ENCODE peak calls at places on chromosome 1, in seven cellular contexts. N is GM20000, S is Panc1, O is HFF-Myc, Y is neural crest cell, C is AG04449, U is uterus. M is an unnamed sample.

GRCh38 chr1:209527993-209528392 is 55.5 kb upstream of the CAMK1G start:
- DNase-seq in C (no peak), S (no peak), N (no peak), Y (no peak), U (no peak), O (no peak), M (no peak)

GRCh38 chr1:19391596-19391981 is 79.5 kb downstream of the SLC66A1 start:
- DNase-seq in N (peak; percentile 26), C (no peak), U (no peak), O (no peak), Y (no peak), S (no peak), M (no peak)

GRCh38 chr1:1755426-1755825 is 22.8 kb downstream of the NADK start:
- DNase-seq in U (no peak), C (no peak), N (no peak), O (no peak), S (no peak), Y (no peak), M (no peak)

GRCh38 chr1:40316595-40317393 is at the start of gene COL9A2:
- DNase-seq in C (no peak), U (no peak), S (no peak), N (peak; percentile 82), Y (peak; percentile 44), O (no peak), M (no peak)

GRCh38 chr1:92486251-92487077 is at the start of gene GFI1:
- DNase-seq in U (no peak), Y (peak; percentile 40), N (peak; percentile 77), O (no peak), C (no peak), S (no peak), M (no peak)

GRCh38 chr1:17404034-17404671 is 32.2 kb downstream of the PADI6 start:
- DNase-seq in N (no peak), O (no peak), S (no peak), U (no peak), Y (no peak), C (no peak), M (no peak)

GRCh38 chr1:223819730-223820514 is 25.8 kb downstream of the TP53BP2 start:
- DNase-seq in C (no peak), N (no peak), Y (no peak), S (no peak), O (no peak), U (no peak), M (peak; percentile 47)

GRCh38 chr1:8004803-8005573 is 21.1 kb downstream of the ERRFI1 start:
- DNase-seq in S (no peak), O (peak; percentile 36), C (peak; percentile 89), U (peak; percentile 92), Y (no peak), N (no peak), M (peak; percentile 90)

GRCh38 chr1:203228670-203229069 is 803 bp downstream of the CHIT1 start:
- DNase-seq in C (no peak), N (no peak), O (no peak), U (no peak), S (no peak), Y (no peak), M (no peak)

GRCh38 chr1:179823693-179824092 is 53.9 kb downstream of the TOR1AIP2 start:
- DNase-seq in C (no peak), S (no peak), Y (no peak), N (no peak), U (no peak), O (no peak), M (no peak)

GRCh38 chr1:19251305-19252196 is at the start of the genes EMC1 and MRTO4:
- DNase-seq in S (peak; percentile 47), U (peak; percentile 88), N (peak; percentile 93), Y (peak; percentile 91), O (peak; percentile 45), C (no peak), M (peak; percentile 15)

GRCh38 chr1:113975211-113975895 is 3.9 kb upstream of the OLFML3 start:
- DNase-seq in N (no peak), Y (no peak), C (no peak), U (no peak), S (no peak), O (no peak), M (no peak)

GRCh38 chr1:234631721-234632125 is 21.7 kb upstream of the IRF2BP2 start:
- DNase-seq in N (no peak), Y (no peak), C (no peak), S (no peak), O (no peak), U (no peak), M (peak; percentile 60)

GRCh38 chr1:234629026-234629425 is 19.0 kb upstream of the IRF2BP2 start:
- DNase-seq in N (no peak), U (no peak), O (no peak), C (no peak), S (no peak), Y (no peak), M (no peak)

GRCh38 chr1:234638832-234639799 is 29.1 kb upstream of the IRF2BP2 start:
- DNase-seq in N (no peak), U (no peak), S (no peak), O (no peak), C (no peak), Y (no peak), M (no peak)

GRCh38 chr1:234632225-234632624 is 22.2 kb upstream of the IRF2BP2 start:
- DNase-seq in U (no peak), S (no peak), Y (no peak), N (no peak), O (no peak), C (no peak), M (no peak)

GRCh38 chr1:234634387-234634786 is 24.4 kb upstream of the IRF2BP2 start:
- DNase-seq in Y (no peak), U (no peak), N (no peak), S (no peak), O (no peak), C (no peak), M (no peak)
- TF ChIP-seq CTCF in Y (no peak), U (no peak), N (no peak), S (no peak), O (no peak), C (no peak), M (no peak)

GRCh38 chr1:241488739-241489138 is 30.8 kb downstream of the FH start:
- DNase-seq in N (no peak), Y (no peak), C (no peak), U (no peak), O (no peak), S (no peak), M (no peak)

GRCh38 chr1:241482761-241483250 is 36.7 kb downstream of the FH start:
- DNase-seq in Y (no peak), N (no peak), C (peak; percentile 24), U (no peak), O (no peak), S (no peak), M (peak; percentile 18)

GRCh38 chr1:241485145-241485544 is 34.4 kb downstream of the FH start:
- DNase-seq in C (no peak), O (no peak), N (no peak), S (no peak), Y (no peak), U (no peak), M (no peak)

DNA sequence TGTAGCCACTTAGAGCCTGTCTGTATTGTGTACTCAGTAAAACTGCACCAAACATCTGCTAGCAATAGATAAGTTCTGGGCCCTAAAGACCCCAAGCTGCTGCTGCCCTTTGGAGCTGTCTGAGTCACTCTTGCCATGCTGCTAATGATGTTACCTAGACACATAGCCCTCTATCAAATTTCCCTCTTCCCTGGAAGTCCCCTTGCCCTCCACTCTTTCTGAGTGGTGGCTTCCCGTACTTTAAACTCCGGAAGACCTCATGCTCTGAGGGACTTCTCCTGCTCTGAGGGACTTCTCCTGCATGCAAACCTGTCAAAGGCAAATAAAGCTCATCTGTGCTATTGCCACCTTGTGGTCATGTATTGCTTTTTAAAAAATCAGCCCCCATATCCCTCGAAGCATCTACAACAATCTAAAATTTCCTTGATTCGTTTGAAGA is 34.0 kb downstream of the FH start:
- DNase-seq in C (no peak), Y (no peak), S (no peak), N (peak; percentile 33), O (no peak), U (no peak), M (no peak)
- TF ChIP-seq CTCF in C (peak; percentile 25), Y (peak; percentile 60), S (peak; percentile 66), N (peak; percentile 30), O (peak; percentile 42), U (no peak), M (peak; percentile 23)

DNA sequence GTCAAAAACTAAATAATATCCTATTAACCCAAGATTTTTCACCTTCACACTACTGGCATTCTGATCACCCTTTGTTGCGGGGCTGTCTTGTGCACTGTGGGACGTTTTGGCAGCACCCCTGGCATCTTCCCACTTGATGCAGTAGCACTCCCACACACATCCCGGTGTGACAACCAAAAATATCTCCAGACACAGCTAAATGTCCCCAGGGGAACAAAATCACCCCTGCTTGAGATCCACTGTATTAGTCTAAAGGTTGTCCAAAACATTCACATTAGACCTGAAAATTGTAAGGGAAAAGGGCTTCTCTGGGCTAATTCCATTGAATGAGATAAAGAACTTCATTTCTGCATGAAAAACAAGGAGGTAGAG is 37.8 kb downstream of the PLEKHO1 start:
- DNase-seq in S (no peak), Y (no peak), N (no peak), U (no peak), O (no peak), C (no peak), M (no peak)
- TF ChIP-seq CTCF in S (no peak), Y (peak; percentile 28), N (no peak), U (no peak), O (peak; percentile 1), C (no peak), M (no peak)

GRCh38 chr1:6105218-6105679 is 59.6 kb downstream of the KCNAB2 start:
- DNase-seq in C (no peak), S (no peak), N (no peak), U (no peak), Y (no peak), O (no peak), M (no peak)
- TF ChIP-seq CTCF in C (no peak), S (peak; percentile 35), N (no peak), U (no peak), Y (no peak), O (no peak), M (no peak)

DNA sequence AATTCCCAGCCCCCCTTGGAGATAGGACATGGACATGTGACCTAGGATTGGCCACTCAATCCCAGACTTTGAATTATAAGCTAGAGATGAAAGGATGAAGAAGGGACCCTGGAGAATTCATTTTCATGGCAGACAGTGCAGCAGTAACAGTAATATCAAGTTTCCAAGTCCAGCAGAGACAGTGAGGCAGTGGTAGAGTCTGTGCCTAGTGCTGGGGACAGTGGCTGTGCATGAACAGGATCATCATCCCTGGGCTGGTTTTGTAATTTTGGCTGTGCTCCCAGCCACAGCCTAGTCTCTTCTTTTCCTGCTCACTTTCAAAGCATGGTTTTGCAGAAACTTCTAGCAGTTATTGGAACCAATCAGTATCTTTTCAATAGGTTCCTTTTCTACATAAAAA is 29.6 kb upstream of the CD84 start:
- DNase-seq in N (no peak), Y (no peak), U (no peak), C (no peak), O (no peak), S (no peak), M (no peak)
- TF ChIP-seq CTCF in N (no peak), Y (no peak), U (no peak), C (no peak), O (no peak), S (no peak), M (no peak)

M was measured in AG09319.